ENCODE peak calls at places on chromosomes 2 and 18, in seven cellular contexts. T, O, H, Q, L, N and A are unnamed samples.

GRCh38 chr18:12659904-12660605 is 2.1 kb upstream of the SPIRE1 start:
- DNase-seq in Q (peak), L (peak), O (peak), T (no peak), H (no peak), N (no peak), A (peak)

GRCh38 chr18:45652703-45653490 is 37.6 kb downstream of the SLC14A2 start:
- DNase-seq in H (no peak), Q (no peak), L (peak), N (no peak), T (no peak), O (no peak), A (no peak)

GRCh38 chr18:59229191-59229590 is 9.2 kb downstream of the GRP start:
- DNase-seq in N (no peak), T (no peak), L (no peak), H (no peak), O (no peak), Q (no peak), A (no peak)

GRCh38 chr2:161237397-161238263 is 70.6 kb upstream of the PSMD14 start:
- DNase-seq in N (peak), Q (no peak), L (peak), T (no peak), O (peak), H (peak), A (peak)

GRCh38 chr2:8714283-8714682 is 32.4 kb downstream of the ID2 start:
- DNase-seq in N (no peak), Q (no peak), O (no peak), L (no peak), T (no peak), H (no peak), A (no peak)

GRCh38 chr2:8954990-8955389 is 48.5 kb downstream of the MBOAT2 start:
- DNase-seq in O (no peak), H (no peak), Q (no peak), N (no peak), L (peak), T (no peak), A (no peak)

GRCh38 chr2:46438794-46439193 is 40.6 kb upstream of the TMEM247 start:
- DNase-seq in Q (no peak), T (no peak), N (no peak), L (no peak), H (no peak), O (no peak), A (no peak)

GRCh38 chr2:44715671-44716077 is 225.8 kb upstream of the SIX3 start:
- DNase-seq in N (no peak), O (no peak), T (no peak), H (no peak), Q (peak), L (peak), A (no peak)

GRCh38 chr2:165044505-165045303 is 89.4 kb upstream of the SLC38A11 start:
- DNase-seq in L (no peak), N (no peak), T (no peak), O (no peak), H (no peak), Q (no peak), A (no peak)

GRCh38 chr2:149594411-149594810 is 6.8 kb upstream of the MMADHC start:
- DNase-seq in N (no peak), H (no peak), L (no peak), T (no peak), O (no peak), Q (no peak), A (no peak)

GRCh38 chr2:53312721-53313120 is 454.9 kb upstream of the CHAC2 start:
- DNase-seq in H (no peak), O (no peak), N (no peak), T (no peak), L (no peak), Q (no peak), A (no peak)

GRCh38 chr2:23387221-23387550 is 2.2 kb downstream of the KLHL29 start:
- DNase-seq in Q (no peak), L (peak), H (no peak), O (no peak), T (no peak), N (no peak), A (no peak)
- TF ChIP-seq POLR2A in Q (no peak), L (no peak), H (no peak), O (no peak), T (no peak), N (no peak), A (no peak)

GRCh38 chr2:74499269-74499939 is at the start of gene LBX2:
- DNase-seq in H (no peak), T (no peak), Q (no peak), L (no peak), N (no peak), O (no peak), A (no peak)

GRCh38 chr2:74497777-74498499 is 1.5 kb downstream of the LBX2 start:
- DNase-seq in Q (no peak), O (no peak), L (no peak), N (no peak), T (no peak), H (no peak), A (peak)

GRCh38 chr2:74498500-74499268 is 719 bp downstream of the LBX2 start:
- DNase-seq in L (no peak), H (no peak), T (no peak), N (no peak), Q (no peak), O (no peak), A (peak)

GRCh38 chr2:74495440-74495839 is 4.0 kb downstream of the LBX2 start:
- DNase-seq in O (no peak), N (no peak), L (no peak), Q (no peak), T (no peak), H (no peak), A (no peak)

GRCh38 chr2:74496997-74497776 is 2.2 kb downstream of the LBX2 start:
- DNase-seq in O (no peak), L (no peak), T (no peak), N (no peak), H (no peak), Q (no peak), A (no peak)
- TF ChIP-seq POLR2A in O (no peak), L (no peak), T (no peak), N (no peak), H (no peak), Q (no peak), A (no peak)

DNA sequence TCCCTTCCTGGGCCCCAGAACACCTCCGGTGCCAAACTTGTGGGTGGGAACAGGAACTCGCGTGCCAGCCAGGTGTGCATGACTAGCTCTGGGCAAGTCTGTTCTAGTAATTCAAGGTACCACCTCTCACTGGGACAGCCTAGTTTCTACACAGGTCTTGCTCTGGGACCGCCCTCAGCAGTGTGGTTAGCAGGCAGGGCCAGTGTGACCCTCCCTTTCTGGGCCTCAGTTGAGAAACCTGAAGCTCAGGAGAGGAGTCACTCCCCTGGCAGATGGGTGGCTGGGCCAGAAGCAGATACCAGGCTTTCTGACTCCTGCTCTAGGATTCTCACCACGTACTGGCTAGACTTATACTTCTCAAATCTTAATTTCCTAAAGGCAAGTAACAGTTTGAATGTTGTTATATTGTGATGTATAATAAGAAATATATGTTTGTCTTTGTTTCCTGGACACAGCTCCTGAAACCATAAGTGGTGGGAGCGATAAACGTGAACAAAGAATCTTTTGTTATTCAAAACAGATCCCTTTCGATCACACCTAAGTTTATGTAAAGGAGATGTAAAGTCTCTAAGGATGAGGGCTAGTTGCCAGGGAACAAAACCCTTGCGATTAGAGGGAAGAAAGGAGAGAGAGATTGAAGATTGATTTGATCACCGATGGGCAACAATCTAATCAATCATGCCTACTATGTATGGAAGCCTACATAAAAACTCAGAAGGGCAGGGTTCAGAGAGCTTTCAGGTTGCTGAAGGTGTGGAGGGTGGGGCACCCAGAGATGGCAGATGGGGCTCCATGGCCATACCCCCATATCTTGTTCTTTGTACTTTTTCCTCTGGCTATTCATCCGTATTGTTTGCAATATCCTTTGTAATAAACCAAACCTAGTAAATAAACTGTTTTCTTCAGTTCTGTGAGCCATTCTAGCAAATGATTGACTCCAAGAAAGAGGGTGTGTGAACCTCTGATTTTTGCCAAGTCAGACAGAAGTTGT is 952 bp upstream of the UGT1A6 start:
- DNase-seq in N (no peak), T (no peak), O (no peak), H (no peak), Q (no peak), L (no peak), A (peak)
- TF ChIP-seq POLR2A in N (no peak), T (no peak), O (no peak), H (no peak), Q (no peak), L (no peak), A (no peak)

GRCh38 chr2:197704434-197705142 is 581 bp upstream of the MARS2 start:
- DNase-seq in L (no peak), O (no peak), H (no peak), T (no peak), N (no peak), Q (no peak), A (no peak)
- TF ChIP-seq POLR2A in L (no peak), O (no peak), H (no peak), T (no peak), N (no peak), Q (peak), A (no peak)

DNA sequence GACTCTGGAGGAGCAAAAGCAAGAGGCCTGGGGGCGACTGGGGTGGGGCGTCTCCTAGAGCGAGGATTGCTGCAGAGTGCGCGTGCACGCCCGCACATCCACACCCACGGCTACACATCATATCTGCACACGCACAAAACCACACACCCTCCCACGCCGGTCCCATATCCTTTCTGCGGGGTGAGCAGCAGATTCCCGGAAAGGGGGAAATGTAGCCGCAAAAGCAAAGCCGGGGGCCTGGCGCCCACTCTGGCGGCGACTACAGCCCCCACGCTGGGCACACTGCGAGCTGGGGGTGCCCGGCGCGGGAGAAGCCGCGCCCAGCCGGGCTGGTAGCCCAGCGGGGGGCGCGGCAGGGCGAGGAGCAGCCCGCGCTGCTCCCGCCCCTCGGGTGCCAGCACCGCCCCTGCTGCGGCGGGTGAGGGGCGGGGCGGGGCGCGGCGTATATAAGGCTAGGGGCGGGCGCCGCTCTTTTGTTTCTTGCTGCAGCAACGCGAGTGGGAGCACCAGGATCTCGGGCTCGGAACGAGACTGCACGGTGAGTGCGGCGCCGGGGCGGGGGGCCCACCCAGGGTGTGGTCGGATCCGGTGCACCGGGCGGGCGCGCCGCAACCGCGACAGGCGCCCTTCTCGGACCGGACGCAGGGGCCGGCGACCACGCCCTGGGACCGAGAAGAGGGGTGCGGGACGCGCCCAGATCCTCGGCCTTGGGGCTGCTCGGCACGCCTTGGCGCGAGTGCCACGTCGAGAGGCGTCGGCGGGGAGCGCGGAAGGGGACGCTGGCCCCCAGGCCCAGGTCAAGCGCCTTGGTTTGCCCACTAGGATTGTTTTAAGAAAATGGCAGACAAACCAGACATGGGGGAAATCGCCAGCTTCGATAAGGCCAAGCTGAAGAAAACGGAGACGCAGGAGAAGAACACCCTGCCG is at the start of gene TMSB10:
- DNase-seq in Q (no peak), N (peak), O (peak), T (peak), H (peak), L (peak), A (peak)
- TF ChIP-seq POLR2A in Q (peak), N (peak), O (peak), T (peak), H (peak), L (peak), A (peak)

GRCh38 chr2:127000194-127000593 is 101.5 kb downstream of the TEX51 start:
- DNase-seq in Q (no peak), O (no peak), N (no peak), T (no peak), H (no peak), L (no peak), A (no peak)

GRCh38 chr2:127000937-127001336 is 102.2 kb downstream of the TEX51 start:
- DNase-seq in Q (no peak), O (no peak), L (no peak), T (no peak), H (no peak), N (no peak), A (no peak)

GRCh38 chr2:126996378-126996699 is 97.6 kb downstream of the TEX51 start:
- DNase-seq in O (no peak), T (no peak), L (no peak), Q (no peak), N (no peak), H (no peak), A (no peak)

GRCh38 chr2:126999342-126999741 is 100.7 kb downstream of the TEX51 start:
- DNase-seq in T (no peak), L (no peak), N (no peak), O (no peak), Q (no peak), H (no peak), A (no peak)

DNA sequence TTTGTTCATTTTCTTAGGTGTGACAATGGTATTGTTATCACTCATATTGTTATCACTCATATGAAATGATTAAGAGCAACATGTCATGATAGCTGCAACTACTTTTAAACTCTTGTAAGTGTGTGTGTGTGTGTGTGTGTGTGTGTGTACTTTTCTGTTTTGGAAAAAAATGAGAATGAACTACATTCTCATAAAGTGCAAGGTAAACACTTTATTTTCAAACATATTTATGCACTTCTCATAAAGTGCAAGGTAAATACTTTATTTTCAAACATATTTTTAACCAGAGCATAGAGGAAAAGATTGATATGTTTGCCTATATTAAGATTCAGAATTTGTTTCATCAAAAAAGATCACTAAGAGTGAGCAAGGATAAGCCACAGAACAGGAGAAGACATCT is 99.8 kb downstream of the TEX51 start:
- DNase-seq in Q (no peak), N (no peak), T (no peak), O (no peak), H (no peak), L (no peak), A (no peak)
- TF ChIP-seq POLR2A in Q (no peak), N (no peak), T (no peak), O (no peak), H (no peak), L (no peak), A (no peak)

GRCh38 chr2:109223490-109223889 is 94.5 kb downstream of the SH3RF3 start:
- DNase-seq in L (no peak), N (no peak), O (no peak), Q (no peak), T (no peak), H (no peak), A (no peak)
- TF ChIP-seq POLR2A in L (no peak), N (no peak), O (no peak), Q (no peak), T (no peak), H (no peak), A (no peak)

DNA sequence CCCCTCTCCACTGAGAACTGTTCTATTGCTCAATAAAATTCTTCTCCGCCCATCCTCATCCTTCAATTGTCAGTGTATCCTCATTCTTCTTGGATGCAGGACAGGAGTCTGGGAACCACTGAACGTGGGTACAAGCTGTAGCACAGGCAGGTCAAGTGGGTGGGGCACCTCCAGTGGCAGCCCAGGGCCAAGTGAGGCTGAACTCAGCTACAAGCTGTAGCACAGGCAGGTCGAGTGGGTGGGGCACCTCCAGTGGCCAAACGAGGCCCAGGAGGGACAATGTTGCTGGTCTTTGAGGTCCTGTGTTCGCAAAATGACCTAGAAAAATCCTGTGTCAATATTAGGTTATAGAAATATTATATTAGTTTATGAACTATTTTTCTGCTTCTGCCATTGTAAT is 352.0 kb downstream of the TMX3 start:
- DNase-seq in T (no peak), Q (no peak), H (no peak), N (no peak), O (no peak), L (no peak), A (no peak)
- TF ChIP-seq POLR2A in T (no peak), Q (no peak), H (no peak), N (no peak), O (no peak), L (no peak), A (no peak)

GRCh38 chr18:21112140-21112473 is 494 bp upstream of the ROCK1 start:
- DNase-seq in H (no peak), O (peak), L (no peak), T (no peak), N (no peak), Q (no peak), A (no peak)

GRCh38 chr18:21112543-21113105 is 1.0 kb upstream of the ROCK1 start:
- DNase-seq in N (no peak), Q (no peak), L (peak), H (no peak), O (no peak), T (no peak), A (no peak)

GRCh38 chr18:21123290-21123926 is 11.8 kb upstream of the ROCK1 start:
- DNase-seq in N (no peak), Q (no peak), T (no peak), L (no peak), H (no peak), O (no peak), A (no peak)

GRCh38 chr18:21115519-21116411 is 4.2 kb upstream of the ROCK1 start:
- DNase-seq in T (no peak), O (no peak), N (no peak), Q (no peak), L (peak), H (no peak), A (no peak)

GRCh38 chr18:21117385-21118135 is 5.9 kb upstream of the ROCK1 start:
- DNase-seq in H (no peak), L (peak), N (no peak), T (no peak), O (no peak), Q (no peak), A (no peak)
- TF ChIP-seq POLR2A in H (no peak), L (no peak), N (no peak), T (no peak), O (no peak), Q (no peak), A (no peak)

GRCh38 chr2:216004408-216005283 is 8.7 kb downstream of the MREG start:
- DNase-seq in Q (no peak), L (no peak), T (no peak), H (no peak), O (no peak), N (no peak), A (no peak)
- TF ChIP-seq POLR2A in Q (no peak), L (no peak), T (no peak), H (no peak), O (no peak), N (no peak), A (no peak)